ENCODE peak calls at places on chromosomes 12 and 14, in four cellular contexts. One of them, this sample, is unnamed.
A peak's percentile ranks its signal among the peaks of the same experiment; 100 is the strongest.

GRCh38 chr12:55705802-55706402 is 1.8 kb downstream of the ITGA7 start:
- DNase-seq in activated CD8-positive, alpha-beta memory T cell treated with anti-CD3 and anti-CD28 coated beads, Interleukin-2, amount 50 U/mL, for 4 hours: no peak
- DNase-seq in nucleus accumbens: no peak
- DNase-seq in SW480: no peak
- DNase-seq in this sample: no peak

GRCh38 chr14:24443053-24443683 is 592 bp upstream of the SDR39U1 start:
- DNase-seq in activated CD8-positive, alpha-beta memory T cell treated with anti-CD3 and anti-CD28 coated beads, Interleukin-2, amount 50 U/mL, for 4 hours: no peak
- DNase-seq in nucleus accumbens: no peak
- DNase-seq in SW480: no peak
- DNase-seq in this sample: no peak

GRCh38 chr12:121532503-121533390 is 48.1 kb downstream of the KDM2B start:
- DNase-seq in activated CD8-positive, alpha-beta memory T cell treated with anti-CD3 and anti-CD28 coated beads, Interleukin-2, amount 50 U/mL, for 4 hours: no peak
- DNase-seq in nucleus accumbens: no peak
- DNase-seq in SW480: no peak
- DNase-seq in this sample: no peak

GRCh38 chr12:18275974-18276373 is 14.7 kb downstream of the PIK3C2G start:
- DNase-seq in activated CD8-positive, alpha-beta memory T cell treated with anti-CD3 and anti-CD28 coated beads, Interleukin-2, amount 50 U/mL, for 4 hours: no peak
- DNase-seq in nucleus accumbens: no peak
- DNase-seq in SW480: peak; percentile 50
- DNase-seq in this sample: no peak

GRCh38 chr14:22598896-22599244 is 770 bp downstream of the ABHD4 start:
- DNase-seq in activated CD8-positive, alpha-beta memory T cell treated with anti-CD3 and anti-CD28 coated beads, Interleukin-2, amount 50 U/mL, for 4 hours: peak; percentile 39
- DNase-seq in nucleus accumbens: peak; percentile 17
- DNase-seq in SW480: peak; percentile 73
- DNase-seq in this sample: peak; percentile 11

GRCh38 chr12:47276253-47277070 is 196.7 kb upstream of the AMIGO2 start:
- DNase-seq in activated CD8-positive, alpha-beta memory T cell treated with anti-CD3 and anti-CD28 coated beads, Interleukin-2, amount 50 U/mL, for 4 hours: peak; percentile 35
- DNase-seq in nucleus accumbens: no peak
- DNase-seq in SW480: peak; percentile 76
- DNase-seq in this sample: no peak

GRCh38 chr12:22437031-22437806 is 102.7 kb upstream of the ST8SIA1 start:
- DNase-seq in activated CD8-positive, alpha-beta memory T cell treated with anti-CD3 and anti-CD28 coated beads, Interleukin-2, amount 50 U/mL, for 4 hours: no peak
- DNase-seq in nucleus accumbens: no peak
- DNase-seq in SW480: peak; percentile 60
- DNase-seq in this sample: no peak

GRCh38 chr14:105867961-105868599 is 341.7 kb downstream of the TMEM121 start:
- DNase-seq in activated CD8-positive, alpha-beta memory T cell treated with anti-CD3 and anti-CD28 coated beads, Interleukin-2, amount 50 U/mL, for 4 hours: peak; percentile 9
- DNase-seq in nucleus accumbens: no peak
- DNase-seq in SW480: no peak
- DNase-seq in this sample: no peak

GRCh38 chr12:115571027-115571426 is 706.5 kb downstream of the MED13L start:
- DNase-seq in activated CD8-positive, alpha-beta memory T cell treated with anti-CD3 and anti-CD28 coated beads, Interleukin-2, amount 50 U/mL, for 4 hours: no peak
- DNase-seq in nucleus accumbens: no peak
- DNase-seq in SW480: no peak
- DNase-seq in this sample: no peak

GRCh38 chr12:100356646-100357223 is at the start of gene SLC17A8:
- DNase-seq in activated CD8-positive, alpha-beta memory T cell treated with anti-CD3 and anti-CD28 coated beads, Interleukin-2, amount 50 U/mL, for 4 hours: no peak
- DNase-seq in nucleus accumbens: no peak
- DNase-seq in SW480: no peak
- DNase-seq in this sample: no peak

GRCh38 chr14:40280652-40281051 is 848.4 kb upstream of the FBXO33 start:
- DNase-seq in activated CD8-positive, alpha-beta memory T cell treated with anti-CD3 and anti-CD28 coated beads, Interleukin-2, amount 50 U/mL, for 4 hours: no peak
- DNase-seq in nucleus accumbens: no peak
- DNase-seq in SW480: no peak
- DNase-seq in this sample: no peak

GRCh38 chr14:104770851-104771272 is 17.9 kb downstream of the SIVA1 start:
- DNase-seq in activated CD8-positive, alpha-beta memory T cell treated with anti-CD3 and anti-CD28 coated beads, Interleukin-2, amount 50 U/mL, for 4 hours: no peak
- DNase-seq in nucleus accumbens: no peak
- DNase-seq in SW480: no peak
- DNase-seq in this sample: no peak

GRCh38 chr14:35420036-35420811 is 15.7 kb upstream of the NFKBIA start:
- DNase-seq in activated CD8-positive, alpha-beta memory T cell treated with anti-CD3 and anti-CD28 coated beads, Interleukin-2, amount 50 U/mL, for 4 hours: no peak
- DNase-seq in nucleus accumbens: no peak
- DNase-seq in SW480: no peak
- DNase-seq in this sample: no peak

GRCh38 chr12:78249578-78249977 is 418.9 kb downstream of the NAV3 start:
- DNase-seq in activated CD8-positive, alpha-beta memory T cell treated with anti-CD3 and anti-CD28 coated beads, Interleukin-2, amount 50 U/mL, for 4 hours: no peak
- DNase-seq in nucleus accumbens: no peak
- DNase-seq in SW480: no peak
- DNase-seq in this sample: no peak

GRCh38 chr14:35687335-35687939 is 121.7 kb downstream of the RALGAPA1 start:
- DNase-seq in activated CD8-positive, alpha-beta memory T cell treated with anti-CD3 and anti-CD28 coated beads, Interleukin-2, amount 50 U/mL, for 4 hours: peak; percentile 22
- DNase-seq in nucleus accumbens: peak; percentile 13
- DNase-seq in SW480: peak; percentile 50
- DNase-seq in this sample: no peak

GRCh38 chr12:953776-954175 is 4.3 kb upstream of the RAD52 start:
- DNase-seq in activated CD8-positive, alpha-beta memory T cell treated with anti-CD3 and anti-CD28 coated beads, Interleukin-2, amount 50 U/mL, for 4 hours: no peak
- DNase-seq in nucleus accumbens: no peak
- DNase-seq in SW480: no peak
- DNase-seq in this sample: no peak

GRCh38 chr14:72558721-72559120 is 335.2 kb downstream of the DPF3 start:
- DNase-seq in activated CD8-positive, alpha-beta memory T cell treated with anti-CD3 and anti-CD28 coated beads, Interleukin-2, amount 50 U/mL, for 4 hours: no peak
- DNase-seq in nucleus accumbens: peak; percentile 16
- DNase-seq in SW480: no peak
- DNase-seq in this sample: no peak

GRCh38 chr14:60722836-60723217 is 1.3 kb downstream of the SIX4 start:
- DNase-seq in activated CD8-positive, alpha-beta memory T cell treated with anti-CD3 and anti-CD28 coated beads, Interleukin-2, amount 50 U/mL, for 4 hours: peak; percentile 14
- DNase-seq in nucleus accumbens: no peak
- DNase-seq in SW480: peak; percentile 42
- DNase-seq in this sample: no peak

GRCh38 chr12:105231396-105231795 is 4.6 kb downstream of the APPL2 start:
- DNase-seq in activated CD8-positive, alpha-beta memory T cell treated with anti-CD3 and anti-CD28 coated beads, Interleukin-2, amount 50 U/mL, for 4 hours: no peak
- DNase-seq in nucleus accumbens: no peak
- DNase-seq in SW480: no peak
- DNase-seq in this sample: no peak

GRCh38 chr14:99731536-99732435 is 47.7 kb downstream of the CYP46A1 start:
- DNase-seq in activated CD8-positive, alpha-beta memory T cell treated with anti-CD3 and anti-CD28 coated beads, Interleukin-2, amount 50 U/mL, for 4 hours: no peak
- DNase-seq in nucleus accumbens: no peak
- DNase-seq in SW480: no peak
- DNase-seq in this sample: no peak

GRCh38 chr12:110005319-110005973 is 6.2 kb downstream of the ANKRD13A start:
- DNase-seq in activated CD8-positive, alpha-beta memory T cell treated with anti-CD3 and anti-CD28 coated beads, Interleukin-2, amount 50 U/mL, for 4 hours: no peak
- DNase-seq in nucleus accumbens: no peak
- DNase-seq in SW480: no peak
- DNase-seq in this sample: no peak

GRCh38 chr12:115774148-115774905 is 503.2 kb downstream of the MED13L start:
- DNase-seq in activated CD8-positive, alpha-beta memory T cell treated with anti-CD3 and anti-CD28 coated beads, Interleukin-2, amount 50 U/mL, for 4 hours: no peak
- DNase-seq in nucleus accumbens: no peak
- DNase-seq in SW480: peak; percentile 48
- DNase-seq in this sample: no peak

GRCh38 chr14:37124617-37125016 is 47.8 kb downstream of the SLC25A21 start:
- DNase-seq in activated CD8-positive, alpha-beta memory T cell treated with anti-CD3 and anti-CD28 coated beads, Interleukin-2, amount 50 U/mL, for 4 hours: no peak
- DNase-seq in nucleus accumbens: no peak
- DNase-seq in SW480: no peak
- DNase-seq in this sample: no peak

GRCh38 chr14:83294941-83295340 is 1761.3 kb upstream of the SEL1L start:
- DNase-seq in activated CD8-positive, alpha-beta memory T cell treated with anti-CD3 and anti-CD28 coated beads, Interleukin-2, amount 50 U/mL, for 4 hours: no peak
- DNase-seq in nucleus accumbens: no peak
- DNase-seq in SW480: no peak
- DNase-seq in this sample: no peak

GRCh38 chr12:62332598-62332997 is 72.4 kb downstream of the USP15 start:
- DNase-seq in activated CD8-positive, alpha-beta memory T cell treated with anti-CD3 and anti-CD28 coated beads, Interleukin-2, amount 50 U/mL, for 4 hours: no peak
- DNase-seq in nucleus accumbens: no peak
- DNase-seq in SW480: no peak
- DNase-seq in this sample: no peak

GRCh38 chr14:98182385-98183055 is 1089.5 kb downstream of the BCL11B start:
- DNase-seq in activated CD8-positive, alpha-beta memory T cell treated with anti-CD3 and anti-CD28 coated beads, Interleukin-2, amount 50 U/mL, for 4 hours: peak; percentile 48
- DNase-seq in nucleus accumbens: no peak
- DNase-seq in SW480: peak; percentile 23
- DNase-seq in this sample: no peak

GRCh38 chr14:105739331-105740102 is 213.1 kb downstream of the TMEM121 start:
- DNase-seq in activated CD8-positive, alpha-beta memory T cell treated with anti-CD3 and anti-CD28 coated beads, Interleukin-2, amount 50 U/mL, for 4 hours: no peak
- DNase-seq in nucleus accumbens: no peak
- DNase-seq in SW480: no peak
- DNase-seq in this sample: no peak

GRCh38 chr12:6063379-6063735 is 61.1 kb downstream of the VWF start:
- DNase-seq in activated CD8-positive, alpha-beta memory T cell treated with anti-CD3 and anti-CD28 coated beads, Interleukin-2, amount 50 U/mL, for 4 hours: no peak
- DNase-seq in nucleus accumbens: no peak
- DNase-seq in SW480: no peak
- DNase-seq in this sample: no peak

GRCh38 chr12:50039151-50039835 is 14.0 kb upstream of the RACGAP1 start:
- DNase-seq in activated CD8-positive, alpha-beta memory T cell treated with anti-CD3 and anti-CD28 coated beads, Interleukin-2, amount 50 U/mL, for 4 hours: peak; percentile 90
- DNase-seq in nucleus accumbens: peak; percentile 84
- DNase-seq in SW480: peak; percentile 76
- DNase-seq in this sample: peak; percentile 49

GRCh38 chr12:42587564-42588307 is 1.8 kb downstream of the PRICKLE1 start:
- DNase-seq in activated CD8-positive, alpha-beta memory T cell treated with anti-CD3 and anti-CD28 coated beads, Interleukin-2, amount 50 U/mL, for 4 hours: no peak
- DNase-seq in nucleus accumbens: no peak
- DNase-seq in SW480: no peak
- DNase-seq in this sample: no peak

GRCh38 chr14:96574171-96574632 is 72.0 kb downstream of the PAPOLA start:
- DNase-seq in activated CD8-positive, alpha-beta memory T cell treated with anti-CD3 and anti-CD28 coated beads, Interleukin-2, amount 50 U/mL, for 4 hours: no peak
- DNase-seq in nucleus accumbens: no peak
- DNase-seq in SW480: no peak
- DNase-seq in this sample: no peak

GRCh38 chr14:73489481-73490175 is 1.1 kb upstream of the RIOX1 start:
- DNase-seq in activated CD8-positive, alpha-beta memory T cell treated with anti-CD3 and anti-CD28 coated beads, Interleukin-2, amount 50 U/mL, for 4 hours: no peak
- DNase-seq in nucleus accumbens: no peak
- DNase-seq in SW480: no peak
- DNase-seq in this sample: no peak

GRCh38 chr12:124680863-124681778 is 113.7 kb upstream of the NCOR2 start:
- DNase-seq in activated CD8-positive, alpha-beta memory T cell treated with anti-CD3 and anti-CD28 coated beads, Interleukin-2, amount 50 U/mL, for 4 hours: no peak
- DNase-seq in nucleus accumbens: no peak
- DNase-seq in SW480: peak; percentile 86
- DNase-seq in this sample: no peak

GRCh38 chr12:132575661-132576060 is 34.7 kb downstream of the LRCOL1 start:
- DNase-seq in activated CD8-positive, alpha-beta memory T cell treated with anti-CD3 and anti-CD28 coated beads, Interleukin-2, amount 50 U/mL, for 4 hours: no peak
- DNase-seq in nucleus accumbens: no peak
- DNase-seq in SW480: no peak
- DNase-seq in this sample: no peak

GRCh38 chr12:6867407-6868210 is at the start of gene TPI1:
- DNase-seq in activated CD8-positive, alpha-beta memory T cell treated with anti-CD3 and anti-CD28 coated beads, Interleukin-2, amount 50 U/mL, for 4 hours: peak; percentile 79
- DNase-seq in nucleus accumbens: peak; percentile 87
- DNase-seq in SW480: peak; percentile 82
- DNase-seq in this sample: peak; percentile 80

This sample was measured in occipital lobe.